ENCODE peak calls at places on chromosomes 5 and 9, in seven cellular contexts. I, W, U, T, C, M and Z are unnamed samples.

GRCh38 chr5:92836861-92837755 is 743.9 kb downstream of the NR2F1-AS1 start:
- DNase-seq in I (no peak), W (no peak), U (no peak), T (no peak), C (no peak), M (no peak), Z (no peak)

GRCh38 chr5:160685695-160686094 is 166.3 kb downstream of the ATP10B start:
- DNase-seq in I (no peak), W (peak), U (peak), T (no peak), C (no peak), M (no peak), Z (no peak)

GRCh38 chr5:147327421-147327820 is 92.6 kb downstream of the STK32A start:
- DNase-seq in I (no peak), W (no peak), U (no peak), T (no peak), C (no peak), M (no peak), Z (no peak)

GRCh38 chr5:147349241-147349640 is 114.4 kb downstream of the STK32A start:
- DNase-seq in I (no peak), W (no peak), U (no peak), T (no peak), C (no peak), M (no peak), Z (no peak)

GRCh38 chr9:135982499-135983264 is 21.5 kb upstream of the UBAC1 start:
- DNase-seq in I (no peak), W (no peak), U (no peak), T (no peak), C (peak), M (no peak), Z (no peak)

GRCh38 chr5:110736763-110737162 is 2.0 kb upstream of the SLC25A46 start:
- DNase-seq in I (peak), W (no peak), U (no peak), T (no peak), C (no peak), M (no peak), Z (no peak)

GRCh38 chr5:179307931-179308471 is 37.3 kb downstream of the ADAMTS2 start:
- DNase-seq in I (no peak), W (no peak), U (no peak), T (no peak), C (no peak), M (no peak), Z (no peak)

GRCh38 chr9:107667700-107668099 is 178.1 kb upstream of the KLF4 start:
- DNase-seq in I (no peak), W (no peak), U (no peak), T (no peak), C (no peak), M (no peak), Z (no peak)

GRCh38 chr5:9094582-9094981 is 451.3 kb downstream of the SEMA5A start:
- DNase-seq in I (no peak), W (no peak), U (no peak), T (no peak), C (no peak), M (no peak), Z (no peak)

GRCh38 chr5:170639221-170639925 is 135.6 kb downstream of the KCNIP1 start:
- DNase-seq in I (no peak), W (no peak), U (no peak), T (no peak), C (no peak), M (no peak), Z (no peak)

GRCh38 chr9:9791621-9792020 is 821.2 kb downstream of the PTPRD start:
- DNase-seq in I (peak), W (no peak), U (peak), T (no peak), C (no peak), M (no peak), Z (no peak)

GRCh38 chr5:142701673-142702311 is 15.9 kb upstream of the FGF1 start:
- DNase-seq in I (no peak), W (no peak), U (no peak), T (no peak), C (no peak), M (no peak), Z (no peak)

GRCh38 chr5:138449501-138450239 is 10.8 kb downstream of the REEP2 start:
- DNase-seq in I (peak), W (peak), U (peak), T (peak), C (peak), M (peak), Z (no peak)

GRCh38 chr5:132674671-132675506 is 1.1 kb downstream of the IL4 start:
- DNase-seq in I (no peak), W (no peak), U (no peak), T (no peak), C (no peak), M (no peak), Z (no peak)

GRCh38 chr5:55226934-55227737 is at the start of gene MCIDAS:
- DNase-seq in I (no peak), W (peak), U (peak), T (peak), C (peak), M (no peak), Z (no peak)

GRCh38 chr5:53488195-53488594 is 7.8 kb downstream of the FST start:
- DNase-seq in I (no peak), W (no peak), U (no peak), T (no peak), C (no peak), M (no peak), Z (no peak)

GRCh38 chr9:33813712-33814641 is 3.0 kb upstream of the UBE2R2 start:
- DNase-seq in I (peak), W (peak), U (peak), T (peak), C (no peak), M (peak), Z (peak)

GRCh38 chr5:83097582-83098265 is 20.4 kb downstream of the XRCC4 start:
- DNase-seq in I (no peak), W (no peak), U (no peak), T (no peak), C (no peak), M (no peak), Z (no peak)

GRCh38 chr5:122942164-122942914 is 94.2 kb downstream of the PPIC start:
- DNase-seq in I (no peak), W (no peak), U (no peak), T (no peak), C (peak), M (no peak), Z (no peak)

GRCh38 chr5:135209495-135209837 is 175.4 kb upstream of the PITX1 start:
- DNase-seq in I (no peak), W (no peak), U (no peak), T (no peak), C (peak), M (no peak), Z (no peak)

GRCh38 chr9:92245005-92245797 is 48.3 kb downstream of the IARS1 start:
- DNase-seq in I (no peak), W (no peak), U (peak), T (no peak), C (no peak), M (no peak), Z (no peak)

GRCh38 chr9:27572566-27572917 is 739 bp downstream of the C9orf72 start:
- DNase-seq in I (peak), W (peak), U (peak), T (no peak), C (no peak), M (no peak), Z (peak)

GRCh38 chr9:60545346-60546315 is 368.6 kb upstream of the SPATA31A5 start:
- DNase-seq in I (no peak), W (no peak), U (no peak), T (no peak), C (no peak), M (no peak), Z (no peak)